ENCODE peak calls at places on chromosomes 16 and 17, in six cellular contexts. F is CD8-positive, alpha-beta memory T cell; L is IMR-90; Q is heart right ventricle; K is small intestine; S is aorta. O is an unnamed sample. For H3K4me1, the result is how much of the 10 kb centered on the place peaks cover.

GRCh38 chr16:49048557-49048956 is 233.1 kb downstream of the CBLN1 start:
- DNase-seq in K (no peak), L (peak), S (no peak), Q (no peak), F (no peak), O (no peak)

GRCh38 chr17:31811021-31811565 is 48.0 kb downstream of the COPRS start:
- DNase-seq in L (peak), K (no peak), Q (no peak), S (no peak), F (no peak), O (no peak)

GRCh38 chr17:64615025-64615677 is 47.0 kb downstream of the SMURF2 start:
- DNase-seq in F (no peak), K (no peak), Q (no peak), L (peak), S (no peak), O (no peak)

GRCh38 chr17:41907185-41907556 is 11.6 kb downstream of the ACLY start:
- DNase-seq in F (no peak), Q (no peak), S (no peak), K (no peak), L (peak), O (no peak)

GRCh38 chr17:50186661-50187402 is 14.6 kb downstream of the COL1A1 start:
- DNase-seq in F (no peak), Q (no peak), S (no peak), K (no peak), L (peak), O (no peak)

GRCh38 chr17:82228842-82229685 is at the start of gene SLC16A3:
- DNase-seq in L (peak), Q (peak), K (peak), F (peak), S (peak), O (peak)

GRCh38 chr16:8923199-8923598 is 40.5 kb downstream of the USP7 start:
- DNase-seq in F (no peak), S (no peak), K (no peak), L (no peak), Q (no peak), O (no peak)

GRCh38 chr17:1484060-1484535 is 8.4 kb downstream of the MYO1C start:
- DNase-seq in L (no peak), S (no peak), F (no peak), K (no peak), Q (no peak), O (no peak)

GRCh38 chr16:50316848-50317630 is 50.7 kb downstream of the ADCY7 start:
- DNase-seq in K (no peak), L (no peak), S (no peak), F (no peak), Q (no peak), O (no peak)

GRCh38 chr16:81987121-81987520 is 24.1 kb downstream of the SDR42E1 start:
- DNase-seq in Q (no peak), K (no peak), S (no peak), F (no peak), L (no peak), O (no peak)

GRCh38 chr16:57479422-57480126 is 6.7 kb downstream of the DOK4 start:
- DNase-seq in Q (peak), S (peak), K (peak), L (peak), F (no peak), O (no peak)

GRCh38 chr17:8062807-8063483 is 24.1 kb downstream of the ALOX15B start:
- DNase-seq in K (no peak), L (no peak), Q (no peak), F (no peak), S (no peak), O (no peak)

GRCh38 chr17:66525338-66525737 is 222.9 kb downstream of the PRKCA start:
- DNase-seq in Q (no peak), L (no peak), S (no peak), K (no peak), F (no peak), O (no peak)

GRCh38 chr16:85858984-85859817 is 39.8 kb upstream of the IRF8 start:
- DNase-seq in K (no peak), Q (no peak), F (no peak), S (no peak), L (no peak), O (no peak)

GRCh38 chr17:79803421-79803996 is 6.6 kb upstream of the CBX8 start:
- DNase-seq in Q (no peak), F (no peak), L (no peak), S (no peak), K (no peak), O (no peak)

GRCh38 chr17:37605813-37606505 is 3.3 kb downstream of the SYNRG start:
- DNase-seq in Q (no peak), K (peak), S (no peak), L (no peak), F (peak), O (peak)

GRCh38 chr17:4718276-4718675 is 7.8 kb downstream of the ARRB2 start:
- DNase-seq in L (no peak), Q (no peak), S (no peak), F (no peak), K (no peak), O (no peak)

GRCh38 chr16:57818377-57819055 is 16.2 kb upstream of the KIFC3 start:
- DNase-seq in S (no peak), F (no peak), Q (no peak), L (no peak), K (no peak), O (no peak)

GRCh38 chr16:88468289-88469129 is 15.4 kb downstream of the ZFPM1 start:
- DNase-seq in K (peak), L (peak), S (no peak), Q (no peak), F (no peak), O (no peak)

GRCh38 chr17:63700528-63701441 is 860 bp upstream of the LIMD2 start:
- DNase-seq in S (peak), Q (peak), K (no peak), F (peak), L (peak), O (peak)

GRCh38 chr16:85396879-85397871 is 215.9 kb upstream of the GSE1 start:
- DNase-seq in K (peak), Q (peak), F (no peak), L (no peak), S (peak), O (no peak)

GRCh38 chr16:31354394-31355291 is at the start of gene ITGAX:
- DNase-seq in S (peak), K (peak), Q (no peak), F (peak), L (peak), O (no peak)

GRCh38 chr16:59635674-59636073 is 901.6 kb upstream of the GOT2 start:
- DNase-seq in K (no peak), S (no peak), Q (no peak), F (no peak), L (peak), O (no peak)

GRCh38 chr17:80892900-80893603 is 98.6 kb upstream of the CHMP6 start:
- DNase-seq in K (no peak), S (peak), F (peak), L (peak), Q (no peak), O (peak)

GRCh38 chr16:9297437-9298113 is 206.1 kb downstream of the HAPSTR1 start:
- DNase-seq in S (peak), F (no peak), K (no peak), Q (peak), L (no peak), O (no peak)

GRCh38 chr17:76137351-76138233 is 3.5 kb downstream of the FOXJ1 start:
- DNase-seq in K (no peak), S (no peak), F (no peak), L (no peak), Q (no peak), O (no peak)
- H3K4me1 ChIP-seq in K (under half), S (under half), F (under half), L (under half), Q (under half), O (under half)

DNA sequence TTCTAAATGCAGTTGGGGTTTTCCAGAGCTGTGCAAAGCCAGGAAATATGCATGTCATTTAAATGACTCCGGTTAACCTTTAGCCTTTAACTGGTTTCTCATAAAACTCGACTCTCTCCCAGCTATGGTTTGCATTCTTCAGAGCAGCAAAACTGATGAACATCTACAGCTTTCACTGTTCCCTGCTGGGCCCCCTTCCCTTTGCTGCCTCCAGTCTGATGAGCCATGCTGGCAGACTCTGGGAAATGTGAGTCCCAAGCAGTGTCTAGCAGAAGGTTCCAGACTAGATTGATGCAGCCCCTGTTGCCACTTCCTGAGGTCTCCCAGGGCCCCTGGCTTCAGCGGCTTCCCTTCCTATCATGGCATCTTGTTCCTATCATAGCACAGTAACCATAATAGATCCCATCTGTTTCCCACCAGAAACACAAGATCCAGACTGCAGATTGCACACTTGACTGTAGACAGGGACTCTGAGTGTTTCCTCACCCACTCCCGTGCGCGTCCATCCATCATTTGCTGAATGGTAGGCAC is 135.4 kb downstream of the CLEC16A start:
- DNase-seq in K (no peak), S (no peak), L (peak), F (no peak), Q (no peak), O (no peak)
- H3K4me1 ChIP-seq in K (under half), S (under half), L (half or more), F (under half), Q (under half), O (under half)

GRCh38 chr16:3591991-3592390 is 14.8 kb upstream of the NLRC3 start:
- DNase-seq in L (no peak), K (no peak), S (no peak), F (no peak), Q (no peak), O (no peak)
- H3K4me1 ChIP-seq in L (under half), K (under half), S (under half), F (under half), Q (under half), O (under half)

DNA sequence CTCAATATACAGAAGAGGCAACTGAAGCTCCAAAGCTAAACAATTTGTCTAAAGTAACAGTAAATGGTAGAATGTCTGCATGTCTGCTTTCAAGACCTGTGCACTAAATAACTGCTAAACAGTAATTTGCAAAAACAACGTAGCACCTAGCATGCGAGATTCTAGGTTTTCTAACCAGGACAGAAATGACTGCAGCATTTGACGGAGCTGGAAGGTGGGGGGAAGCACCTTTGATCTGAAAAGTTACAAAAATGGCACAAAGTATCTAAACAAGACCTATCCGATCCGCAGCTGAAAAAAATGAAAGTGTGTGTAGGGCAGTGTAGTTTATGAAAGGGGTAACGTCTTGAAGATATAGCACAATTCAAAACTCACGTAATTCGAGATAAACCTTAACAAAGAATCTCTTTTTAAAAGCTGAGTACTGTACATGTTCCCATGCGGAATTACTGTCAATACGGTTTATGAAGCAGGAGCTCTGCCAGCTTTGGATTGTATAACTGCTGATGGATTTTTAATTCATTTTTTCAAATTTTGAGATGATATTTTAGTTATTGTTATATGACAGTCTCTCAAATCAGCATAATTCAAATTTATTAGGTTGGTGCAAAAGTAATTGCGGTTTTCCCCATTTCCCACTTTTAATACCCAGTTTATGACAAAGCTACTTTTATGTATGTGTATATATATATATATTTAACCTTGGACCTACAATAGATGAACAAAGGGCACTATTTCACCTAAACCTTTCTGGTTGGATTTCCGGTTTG is 1.1 kb upstream of the WIPI1 start:
- DNase-seq in S (no peak), F (no peak), K (no peak), Q (no peak), L (no peak), O (no peak)
- H3K4me1 ChIP-seq in S (under half), F (half or more), K (under half), Q (half or more), L (under half), O (half or more)